ENCODE peak calls at places on chromosomes 3 and 15, in four cellular contexts. X is stimulated activated effector memory CD8-positive, alpha-beta T cell treated with anti-CD3 and anti-CD28 coated beads, Interleukin-12 subunit alpha, Interleukin-12 subunit beta, amount 100 ng/mL, for 72 hours; O is fibroblast of gingiva; V is fibroblast of mammary gland. K is an unnamed sample.

GRCh38 chr15:100206643-100207042 is 135.1 kb downstream of the ADAMTS17 start:
- DNase-seq in X (no peak), O (no peak), V (no peak), K (no peak)

GRCh38 chr3:163273694-163274093 is 1777.1 kb downstream of the OTOL1 start:
- DNase-seq in X (no peak), O (no peak), V (no peak), K (no peak)

GRCh38 chr3:11671648-11672100 is 28.0 kb upstream of the VGLL4 start:
- DNase-seq in X (no peak), O (peak), V (peak), K (no peak)

GRCh38 chr3:150286390-150287147 is 121.5 kb upstream of the TSC22D2 start:
- DNase-seq in X (no peak), O (peak), V (peak), K (peak)

GRCh38 chr3:22263042-22263441 is 512.0 kb upstream of the ZNF385D start:
- DNase-seq in X (no peak), O (peak), V (peak), K (no peak)

GRCh38 chr3:193983846-193984245 is 152.1 kb upstream of the HES1 start:
- DNase-seq in X (no peak), O (no peak), V (no peak), K (no peak)

GRCh38 chr3:160006282-160007163 is 17.9 kb downstream of the IL12A start:
- DNase-seq in X (no peak), O (peak), V (peak), K (peak)

GRCh38 chr3:141385386-141386079 is 17.2 kb downstream of the ZBTB38 start:
- DNase-seq in X (no peak), O (peak), V (no peak), K (peak)

GRCh38 chr15:78175333-78175732 is 26.2 kb downstream of the IDH3A start:
- DNase-seq in X (no peak), O (no peak), V (no peak), K (no peak)

GRCh38 chr15:39997031-39997430 is 42.0 kb downstream of the SRP14 start:
- DNase-seq in X (no peak), O (no peak), V (no peak), K (no peak)

GRCh38 chr3:154148541-154148940 is 27.4 kb downstream of the ARHGEF26 start:
- DNase-seq in X (no peak), O (no peak), V (no peak), K (no peak)

GRCh38 chr3:130539005-130539404 is 22.0 kb downstream of the COL6A6 start:
- DNase-seq in X (no peak), O (peak), V (peak), K (peak)

GRCh38 chr15:31605467-31605931 is 278.9 kb downstream of the KLF13 start:
- DNase-seq in X (no peak), O (peak), V (peak), K (no peak)

GRCh38 chr3:43615133-43615532 is 6.7 kb downstream of the ANO10 start:
- DNase-seq in X (no peak), O (no peak), V (no peak), K (no peak)

GRCh38 chr3:133991209-133991608 is 38.5 kb downstream of the SLCO2A1 start:
- DNase-seq in X (no peak), O (no peak), V (peak), K (no peak)

GRCh38 chr3:193831495-193832455 is 238.8 kb downstream of the OPA1 start:
- DNase-seq in X (no peak), O (no peak), V (no peak), K (no peak)

GRCh38 chr3:65809641-65810150 is 229.0 kb downstream of the MAGI1 start:
- DNase-seq in X (no peak), O (no peak), V (no peak), K (no peak)

GRCh38 chr3:185552358-185552877 is at the start of gene LIPH:
- DNase-seq in X (no peak), O (no peak), V (peak), K (no peak)

GRCh38 chr3:192825191-192825590 is 92.5 kb downstream of the MB21D2 start:
- DNase-seq in X (no peak), O (no peak), V (no peak), K (no peak)

GRCh38 chr15:41880156-41880877 is 13.5 kb downstream of the SPTBN5 start:
- DNase-seq in X (no peak), O (no peak), V (no peak), K (no peak)

GRCh38 chr3:70863049-70863448 is 550.6 kb upstream of the MDFIC2 start:
- DNase-seq in X (no peak), O (no peak), V (no peak), K (no peak)

K was measured in NCI-H2081.